ENCODE peak calls at places on chromosomes 2 and 18, in seven cellular contexts. O, F, G, B, L, P and Q are unnamed samples.

GRCh38 chr2:233926806-233927205 is 9.6 kb downstream of the TRPM8 start:
- DNase-seq in O (no peak), P (no peak), F (no peak), B (no peak), L (no peak), G (no peak), Q (no peak)

GRCh38 chr18:1392046-1392445 is 487.4 kb downstream of the ADCYAP1 start:
- DNase-seq in O (no peak), G (no peak), F (no peak), P (no peak), B (no peak), L (no peak), Q (no peak)

GRCh38 chr2:48548871-48549270 is 18.9 kb downstream of the STON1 start:
- DNase-seq in G (no peak), O (no peak), B (peak; percentile 62), L (no peak), F (no peak), P (no peak), Q (no peak)

GRCh38 chr2:3666613-3666975 is 8.6 kb downstream of the ALLC start:
- DNase-seq in O (no peak), G (no peak), P (no peak), B (no peak), F (no peak), L (no peak), Q (no peak)

GRCh38 chr2:65003037-65003436 is 13.8 kb downstream of the SLC1A4 start:
- DNase-seq in L (no peak), O (no peak), G (no peak), P (no peak), B (no peak), F (no peak), Q (no peak)

GRCh38 chr2:29372185-29372584 is 257.0 kb downstream of the CLIP4 start:
- DNase-seq in G (no peak), O (no peak), F (no peak), P (no peak), L (no peak), B (no peak), Q (no peak)

GRCh38 chr2:9206991-9207640 is 504 bp downstream of the ASAP2 start:
- DNase-seq in B (no peak), P (peak; percentile 64), F (no peak), O (peak; percentile 72), G (no peak), L (peak; percentile 31), Q (peak; percentile 52)

GRCh38 chr2:181474227-181474626 is 17.0 kb downstream of the ITGA4 start:
- DNase-seq in B (peak; percentile 26), P (no peak), O (no peak), L (no peak), F (no peak), G (no peak), Q (no peak)

GRCh38 chr2:96764253-96764637 is 3.5 kb downstream of the CNNM4 start:
- DNase-seq in B (no peak), L (peak; percentile 51), P (peak; percentile 91), F (no peak), O (peak; percentile 65), G (no peak), Q (no peak)

GRCh38 chr2:157751462-157752058 is 122.9 kb upstream of the ACVR1C start:
- DNase-seq in F (no peak), L (no peak), P (peak; percentile 24), B (peak; percentile 57), G (no peak), O (no peak), Q (peak; percentile 10)

GRCh38 chr2:25103287-25103871 is 61.5 kb downstream of the EFR3B start:
- DNase-seq in F (no peak), B (peak; percentile 94), P (no peak), G (no peak), O (no peak), L (no peak), Q (no peak)

GRCh38 chr2:189092936-189093335 is 86.6 kb downstream of the COL5A2 start:
- DNase-seq in F (peak; percentile 49), P (no peak), G (no peak), O (no peak), B (peak; percentile 75), L (peak; percentile 13), Q (no peak)

GRCh38 chr2:142038826-142039225 is 92.0 kb downstream of the LRP1B start:
- DNase-seq in F (no peak), L (no peak), P (no peak), G (no peak), O (no peak), B (no peak), Q (no peak)

GRCh38 chr2:109127556-109127955 is 1.4 kb upstream of the SH3RF3 start:
- DNase-seq in G (no peak), F (no peak), L (no peak), P (no peak), O (no peak), B (no peak), Q (no peak)

GRCh38 chr2:119702918-119703401 is 24.0 kb downstream of the TMEM177 start:
- DNase-seq in L (peak; percentile 70), P (peak; percentile 76), B (peak; percentile 46), F (peak; percentile 27), O (peak; percentile 78), G (peak; percentile 58), Q (peak; percentile 75)

GRCh38 chr2:25341031-25341727 is 546 bp downstream of the DNMT3A start:
- DNase-seq in L (peak; percentile 34), P (peak; percentile 61), F (no peak), O (no peak), G (no peak), B (no peak), Q (peak; percentile 57)

GRCh38 chr2:125167152-125167551 is 1142.1 kb downstream of the CNTNAP5 start:
- DNase-seq in O (no peak), P (no peak), B (peak; percentile 5), F (no peak), L (no peak), G (no peak), Q (no peak)

GRCh38 chr18:70931942-70932814 is 643.3 kb downstream of the SOCS6 start:
- DNase-seq in F (peak; percentile 9), L (no peak), P (peak; percentile 48), B (peak; percentile 17), G (no peak), O (no peak), Q (peak; percentile 19)

GRCh38 chr2:232325324-232326273 is 53.0 kb upstream of the ALPP start:
- DNase-seq in L (peak; percentile 56), G (no peak), F (no peak), B (peak; percentile 12), P (peak; percentile 60), O (peak; percentile 61), Q (peak; percentile 61)

GRCh38 chr18:29840101-29840500 is 1202.4 kb downstream of the DSC3 start:
- DNase-seq in G (peak; percentile 42), P (no peak), L (no peak), O (no peak), B (peak; percentile 67), F (no peak), Q (no peak)

GRCh38 chr2:128682266-128682665 is 363.6 kb upstream of the HS6ST1 start:
- DNase-seq in L (no peak), G (no peak), P (peak; percentile 31), B (no peak), O (no peak), F (no peak), Q (no peak)

GRCh38 chr2:47568164-47568861 is 165.4 kb downstream of the MSH2 start:
- DNase-seq in O (no peak), G (no peak), P (no peak), L (no peak), B (no peak), F (no peak), Q (no peak)

GRCh38 chr2:171522057-171522803 is at the start of gene CYBRD1:
- DNase-seq in G (no peak), F (peak; percentile 84), L (peak; percentile 80), O (peak; percentile 91), B (peak; percentile 79), P (peak; percentile 93), Q (peak; percentile 95)
- TF ChIP-seq POLR2A in G (no peak), F (peak; percentile 78), L (peak; percentile 59), O (peak; percentile 97), B (peak; percentile 51), P (peak; percentile 72), Q (peak; percentile 87)

GRCh38 chr18:62713651-62714247 is 1.6 kb upstream of the PHLPP1 start:
- DNase-seq in B (peak; percentile 40), G (no peak), L (no peak), F (no peak), P (no peak), O (no peak), Q (no peak)

GRCh38 chr18:62714671-62715438 is 486 bp upstream of the PHLPP1 start:
- DNase-seq in P (peak; percentile 100), F (peak; percentile 98), O (peak; percentile 100), G (peak; percentile 99), B (peak; percentile 100), L (peak; percentile 100), Q (peak; percentile 100)

GRCh38 chr18:62715829-62716678 is 713 bp downstream of the PHLPP1 start:
- DNase-seq in G (peak; percentile 16), B (peak; percentile 59), F (no peak), L (peak; percentile 70), O (peak; percentile 83), P (peak; percentile 77), Q (peak; percentile 74)

GRCh38 chr18:62716679-62717058 is 1.3 kb downstream of the PHLPP1 start:
- DNase-seq in P (peak; percentile 65), G (no peak), O (peak; percentile 77), B (no peak), L (peak; percentile 63), F (no peak), Q (peak; percentile 63)

GRCh38 chr18:62715439-62715792 is at the start of gene PHLPP1:
- DNase-seq in B (no peak), L (no peak), F (no peak), P (no peak), G (no peak), O (no peak), Q (no peak)
- TF ChIP-seq POLR2A in B (no peak), L (peak; percentile 63), F (peak; percentile 81), P (no peak), G (no peak), O (peak; percentile 60), Q (peak; percentile 5)

DNA sequence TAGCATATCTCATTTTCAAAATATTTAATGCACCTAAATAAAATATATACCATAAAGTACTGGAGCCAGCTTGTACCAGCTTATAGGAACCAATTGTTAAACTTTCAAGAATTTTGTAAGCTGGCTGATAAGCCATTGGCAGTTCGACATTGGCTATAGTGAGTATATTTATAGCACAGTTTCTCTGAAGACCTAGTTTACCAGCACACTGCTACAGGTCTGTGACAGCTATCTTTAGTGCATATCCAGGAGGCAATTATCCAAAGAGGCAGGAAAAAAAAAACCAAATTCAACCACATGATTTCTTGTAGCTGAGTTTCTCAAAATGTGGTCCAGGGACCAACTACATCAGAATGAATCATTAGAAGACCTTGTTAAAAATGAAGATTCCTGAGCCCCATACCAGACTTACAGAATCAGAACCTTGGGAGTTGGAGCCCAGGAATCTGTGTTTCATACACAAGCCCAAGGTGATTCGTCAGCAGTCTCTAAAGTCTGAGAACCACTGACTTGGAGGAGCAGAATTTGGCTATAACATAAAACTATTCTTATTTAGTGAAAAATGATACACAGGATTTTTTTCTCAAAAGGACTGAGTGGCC is 279.0 kb upstream of the NRP2 start:
- DNase-seq in F (no peak), B (peak; percentile 84), G (no peak), L (no peak), O (no peak), P (no peak), Q (no peak)
- TF ChIP-seq POLR2A in F (no peak), B (no peak), G (no peak), L (no peak), O (no peak), P (no peak), Q (no peak)

GRCh38 chr2:153478289-153479261 is at the start of gene RPRM:
- DNase-seq in G (peak; percentile 29), L (peak; percentile 66), P (peak; percentile 20), B (peak; percentile 37), F (peak; percentile 48), O (peak; percentile 79), Q (peak; percentile 65)
- TF ChIP-seq POLR2A in G (no peak), L (no peak), P (no peak), B (no peak), F (no peak), O (no peak), Q (no peak)

GRCh38 chr2:164840930-164841718 is 499 bp downstream of the COBLL1 start:
- DNase-seq in L (peak; percentile 81), O (peak; percentile 89), F (no peak), B (peak; percentile 32), G (peak; percentile 46), P (peak; percentile 21), Q (peak; percentile 94)
- TF ChIP-seq POLR2A in L (no peak), O (no peak), F (peak; percentile 10), B (no peak), G (peak; percentile 30), P (no peak), Q (peak; percentile 51)